ENCODE peak calls at places on chromosomes 5 and 9, in seven cellular contexts. P is cardiac fibroblast, U is dorsolateral prefrontal cortex, S is Peyer's patch, L is GM06990, R is GM12865, A is AG04450. J is an unnamed sample.

GRCh38 chr5:31901807-31902530 is 263.0 kb downstream of the PDZD2 start:
- DNase-seq in L (no peak), R (no peak), P (peak), S (no peak), A (no peak), U (no peak), J (no peak)

GRCh38 chr9:104177003-104177611 is 83.0 kb downstream of the SMC2 start:
- DNase-seq in A (no peak), S (no peak), L (no peak), P (peak), U (no peak), R (peak), J (no peak)

GRCh38 chr9:126248680-126249079 is 77.9 kb upstream of the MVB12B start:
- DNase-seq in S (no peak), U (no peak), P (peak), R (no peak), A (peak), L (no peak), J (peak)

GRCh38 chr5:17882760-17883488 is 248.7 kb downstream of the TAF11L14 start:
- DNase-seq in L (no peak), R (no peak), P (no peak), A (no peak), U (no peak), S (no peak), J (no peak)

GRCh38 chr5:82952326-82952725 is 124.9 kb downstream of the TMEM167A start:
- DNase-seq in S (no peak), L (no peak), A (no peak), U (no peak), R (no peak), P (no peak), J (no peak)

GRCh38 chr9:124369236-124369797 is 45.9 kb downstream of the PSMB7 start:
- DNase-seq in R (no peak), L (no peak), A (no peak), P (no peak), U (no peak), S (no peak), J (no peak)

GRCh38 chr5:77679791-77680190 is 41.3 kb upstream of the OTP start:
- DNase-seq in A (no peak), L (no peak), P (peak), R (no peak), U (no peak), S (no peak), J (peak)

GRCh38 chr9:114958021-114958846 is 27.8 kb upstream of the TNFSF8 start:
- DNase-seq in U (no peak), S (no peak), R (peak), P (peak), L (no peak), A (no peak), J (no peak)

GRCh38 chr9:5832093-5832542 is 799 bp downstream of the ERMP1 start:
- DNase-seq in P (no peak), R (no peak), L (no peak), S (no peak), A (no peak), U (no peak), J (no peak)

GRCh38 chr5:128669803-128670202 is 131.8 kb upstream of the FBN2 start:
- DNase-seq in L (no peak), S (no peak), U (no peak), P (peak), A (no peak), R (peak), J (no peak)

GRCh38 chr5:151483176-151483575 is 35.8 kb downstream of the SLC36A1 start:
- DNase-seq in L (no peak), R (no peak), A (no peak), S (no peak), U (no peak), P (peak), J (no peak)

GRCh38 chr5:73496984-73497457 is 1.2 kb upstream of the BTF3 start:
- DNase-seq in L (no peak), R (peak), A (peak), S (no peak), P (peak), U (no peak), J (no peak)

GRCh38 chr9:96661711-96662110 is 6.6 kb upstream of the PRXL2C start:
- DNase-seq in U (no peak), R (no peak), P (no peak), S (no peak), L (no peak), A (no peak), J (no peak)

GRCh38 chr5:139693676-139694364 is 45.7 kb downstream of the CXXC5 start:
- DNase-seq in P (no peak), S (no peak), R (no peak), A (no peak), L (no peak), U (no peak), J (no peak)

GRCh38 chr5:65820373-65820772 is 98.4 kb downstream of the NLN start:
- DNase-seq in R (no peak), A (no peak), S (no peak), L (no peak), U (no peak), P (no peak), J (no peak)

GRCh38 chr5:130885718-130886117 is 279.3 kb downstream of the HINT1 start:
- DNase-seq in R (no peak), S (no peak), L (no peak), P (no peak), A (no peak), U (no peak), J (no peak)

GRCh38 chr9:117707561-117707960 is 3.4 kb downstream of the TLR4 start:
- DNase-seq in P (peak), A (no peak), U (no peak), R (no peak), S (no peak), L (no peak), J (no peak)

GRCh38 chr5:134769206-134769605 is 10.6 kb downstream of the DDX46 start:
- DNase-seq in R (no peak), P (peak), U (no peak), L (no peak), S (no peak), A (no peak), J (no peak)

GRCh38 chr5:142529626-142530278 is 156.1 kb downstream of the FGF1 start:
- DNase-seq in P (peak), R (no peak), S (no peak), A (no peak), U (no peak), L (no peak), J (no peak)

GRCh38 chr9:78314953-78315870 is 18.3 kb downstream of the PSAT1 start:
- DNase-seq in U (no peak), L (no peak), S (no peak), P (peak), A (no peak), R (no peak), J (no peak)

GRCh38 chr5:99060306-99061261 is 131.8 kb upstream of the CHD1 start:
- DNase-seq in U (peak), L (peak), A (peak), P (peak), S (peak), R (peak), J (peak)
- H3K4me3 ChIP-seq in U (peak), L (no peak), A (no peak), P (no peak), S (no peak), R (no peak), J (no peak)

GRCh38 chr5:171610686-171611085 is 174.9 kb upstream of the SMIM23 start:
- DNase-seq in R (no peak), P (no peak), A (no peak), U (no peak), L (no peak), S (no peak), J (no peak)
- TF ChIP-seq CTCF in R (no peak), P (no peak), A (no peak), U (no peak), L (no peak), S (no peak), J (no peak)

GRCh38 chr9:92035687-92036410 is 79.4 kb downstream of the SPTLC1 start:
- DNase-seq in A (peak), U (no peak), R (no peak), S (no peak), P (peak), L (no peak), J (no peak)
- H3K4me3 ChIP-seq in A (no peak), U (no peak), R (no peak), S (no peak), P (no peak), L (no peak), J (no peak)

DNA sequence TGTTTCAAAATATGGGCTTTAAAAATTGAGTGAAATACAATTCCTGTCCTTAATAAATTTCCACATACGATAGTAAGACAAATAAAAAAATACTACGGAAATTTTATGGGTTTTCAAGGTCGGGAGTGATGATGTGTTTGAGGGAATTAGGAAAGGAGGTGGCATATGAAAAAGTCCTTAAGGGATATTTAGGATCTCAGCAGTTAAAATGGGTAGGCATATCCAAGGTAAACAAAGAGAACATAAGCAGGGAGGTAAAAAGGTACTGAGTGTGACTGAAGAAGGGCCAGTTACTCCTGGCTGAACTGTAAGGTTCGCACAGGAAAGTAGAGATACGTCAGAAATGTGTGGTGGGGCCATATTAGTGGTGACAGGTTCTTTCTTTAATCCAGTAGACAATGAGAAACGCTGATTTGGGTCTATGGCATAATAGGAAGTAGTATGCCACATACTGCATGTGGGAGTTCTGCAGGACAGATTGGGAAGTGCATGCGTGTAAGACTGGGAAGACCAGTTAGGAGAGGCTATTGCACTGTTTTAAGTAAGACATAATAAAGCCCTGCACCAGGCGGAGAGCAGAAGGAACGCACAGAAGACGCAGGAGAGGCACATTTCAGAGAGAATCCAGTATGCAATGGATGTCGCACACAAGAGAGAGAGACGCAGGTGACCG is 932 bp upstream of the HMGCR start:
- DNase-seq in S (no peak), P (peak), U (no peak), L (no peak), R (peak), A (peak), J (peak)
- TF ChIP-seq CTCF in S (no peak), P (peak), U (no peak), L (no peak), R (peak), A (peak), J (peak)

DNA sequence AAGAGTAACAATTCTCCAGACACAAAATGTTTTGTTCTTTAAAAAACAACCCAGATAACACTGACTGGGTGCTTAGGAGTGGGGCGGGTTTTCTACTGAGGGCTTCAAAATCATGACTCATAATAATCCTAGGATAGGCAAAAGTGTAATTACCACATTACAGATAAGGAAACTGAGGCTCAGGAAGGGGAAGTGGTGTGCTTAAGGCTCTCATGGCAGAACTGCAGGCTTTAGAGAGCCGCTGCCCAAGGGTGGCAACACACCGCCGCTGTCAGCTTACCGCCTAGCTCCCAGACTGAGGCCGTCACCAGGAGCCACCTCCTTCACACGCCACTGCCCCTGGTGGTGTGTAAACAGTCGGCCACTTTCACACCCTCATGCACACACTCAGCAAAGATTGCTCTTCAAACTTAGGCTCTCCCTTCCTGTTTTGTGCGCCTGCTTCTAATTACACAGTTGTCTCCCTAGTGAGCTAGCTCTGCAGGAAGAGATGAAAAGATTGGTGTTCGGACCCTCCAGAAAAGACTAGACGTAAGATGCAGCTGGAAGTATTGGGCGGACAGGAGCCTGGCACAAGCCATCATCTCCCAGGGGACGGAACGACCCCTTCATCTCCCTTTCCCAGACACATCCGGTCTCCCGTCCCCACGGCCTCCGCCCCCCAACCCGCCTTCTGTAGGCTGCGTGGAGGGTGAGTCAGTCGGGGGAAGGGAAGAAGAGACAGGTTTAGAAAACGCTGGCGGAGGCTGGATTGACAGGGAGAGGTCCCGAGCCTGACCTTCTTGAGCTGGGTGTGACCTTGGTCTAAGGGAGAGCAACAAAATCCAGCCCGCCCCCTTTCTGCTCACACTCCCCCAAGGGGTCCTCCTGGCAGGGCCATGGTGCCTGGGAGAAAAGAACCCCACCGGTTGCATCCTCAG is 162.7 kb downstream of the SYK start:
- DNase-seq in S (no peak), P (peak), U (no peak), R (peak), L (no peak), A (no peak), J (no peak)
- H3K4me3 ChIP-seq in S (no peak), P (no peak), U (no peak), R (no peak), L (no peak), A (no peak), J (no peak)

J was measured in epithelial cell of proximal tubule.